ENCODE peak calls at places on chromosomes 12 and 14, in seven cellular contexts. C is spleen; V is lung; D is mammary epithelial cell; I is CD8-positive, alpha-beta memory T cell; Y is K562; G is aorta. R is an unnamed sample.
A peak's percentile ranks its signal among the peaks of the same experiment; 100 is the strongest.

GRCh38 chr12:111578276-111578970 is 20.7 kb downstream of the ATXN2 start:
- DNase-seq in C (no peak), V (no peak), D (peak; percentile 63), I (no peak), Y (no peak), G (no peak), R (no peak)

GRCh38 chr12:43444940-43445564 is 107.0 kb downstream of the ADAMTS20 start:
- DNase-seq in C (no peak), V (peak; percentile 50), D (peak; percentile 45), I (peak; percentile 1), Y (peak; percentile 22), G (no peak), R (no peak)

GRCh38 chr12:30794591-30795409 is 40.0 kb upstream of the CAPRIN2 start:
- DNase-seq in C (no peak), V (no peak), D (peak; percentile 91), I (no peak), Y (no peak), G (no peak), R (peak; percentile 73)

GRCh38 chr14:53528114-53528513 is 375.0 kb upstream of the DDHD1 start:
- DNase-seq in C (no peak), V (peak; percentile 77), D (no peak), I (no peak), Y (no peak), G (no peak), R (no peak)

GRCh38 chr14:101669629-101670028 is 91.9 kb upstream of the PPP2R5C start:
- DNase-seq in C (no peak), V (no peak), D (no peak), I (no peak), Y (no peak), G (no peak), R (no peak)

GRCh38 chr12:93662961-93663728 is 14.0 kb upstream of the CRADD start:
- DNase-seq in C (no peak), V (no peak), D (no peak), I (no peak), Y (no peak), G (no peak), R (no peak)

GRCh38 chr12:31118347-31118830 is 44.7 kb downstream of the DDX11 start:
- DNase-seq in C (peak; percentile 74), V (no peak), D (no peak), I (no peak), Y (peak; percentile 58), G (peak; percentile 66), R (no peak)

GRCh38 chr12:66014818-66015217 is 115.7 kb downstream of the LLPH start:
- DNase-seq in C (no peak), V (no peak), D (peak; percentile 33), I (no peak), Y (no peak), G (no peak), R (no peak)

GRCh38 chr14:60984225-60984624 is 3.2 kb downstream of the SLC38A6 start:
- DNase-seq in C (no peak), V (no peak), D (no peak), I (no peak), Y (no peak), G (no peak), R (no peak)

GRCh38 chr14:60986500-60986899 is 5.5 kb downstream of the SLC38A6 start:
- DNase-seq in C (no peak), V (no peak), D (no peak), I (no peak), Y (no peak), G (no peak), R (no peak)

GRCh38 chr14:60980811-60981625 is at the start of the genes SLC38A6 and TRMT5:
- DNase-seq in C (peak; percentile 95), V (peak; percentile 94), D (peak; percentile 95), I (peak; percentile 92), Y (peak; percentile 84), G (peak; percentile 98), R (peak; percentile 96)

GRCh38 chr14:60977848-60978247 is 3.0 kb downstream of the TRMT5 start:
- DNase-seq in C (no peak), V (no peak), D (no peak), I (no peak), Y (no peak), G (no peak), R (no peak)

DNA sequence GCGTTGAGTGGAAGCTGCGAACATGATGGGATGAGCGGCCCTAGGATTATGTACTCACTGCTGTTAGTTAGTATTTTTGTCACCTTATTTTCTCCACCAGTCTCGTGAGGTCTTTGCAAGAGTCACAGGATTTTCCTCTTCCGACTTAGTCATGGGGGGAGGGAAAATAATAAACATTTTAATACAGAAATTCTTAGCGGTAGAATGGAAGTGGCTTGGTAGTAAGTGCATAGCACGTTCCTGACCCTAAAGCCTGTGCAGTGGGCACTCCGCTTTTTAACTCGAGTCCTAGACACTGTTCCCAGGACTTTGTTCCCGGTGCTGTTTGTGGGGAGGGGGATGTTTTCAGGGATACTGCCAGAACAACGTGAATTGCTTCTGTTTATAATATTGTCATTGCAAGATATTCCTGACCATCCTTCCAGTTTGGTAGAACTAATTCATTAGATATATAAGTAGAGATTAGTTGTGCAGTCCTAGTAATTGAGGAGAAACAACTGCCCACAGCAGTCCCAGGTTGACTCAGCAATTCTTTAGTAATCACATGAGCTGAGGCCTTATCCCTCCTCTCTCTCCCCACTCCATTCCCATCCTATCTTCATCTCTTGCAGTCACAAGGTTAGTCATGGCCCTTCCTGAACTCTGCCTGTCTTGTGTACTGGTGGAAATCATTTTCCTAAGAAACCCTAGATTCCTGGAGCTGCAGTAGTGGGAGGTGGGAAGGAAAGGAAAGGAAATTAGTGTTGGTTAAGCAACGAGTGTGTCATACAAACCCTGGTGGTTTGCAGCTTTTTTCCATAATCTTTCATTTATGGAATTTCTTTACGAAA is 796 bp downstream of the SLC38A6 start:
- DNase-seq in C (no peak), V (no peak), D (peak; percentile 70), I (no peak), Y (peak; percentile 20), G (no peak), R (no peak)
- H3K27ac ChIP-seq in C (peak overlapping the region; percentile 89), V (peak overlapping the region; percentile 95), D (peak overlapping the region; percentile 99), I (peak overlapping the region; percentile 94), Y (peak overlapping the region; percentile 86), G (no peak overlapping the region), R (peak overlapping the region; percentile 51)

GRCh38 chr12:102394200-102394599 is 86.2 kb downstream of the IGF1 start:
- DNase-seq in C (no peak), V (no peak), D (no peak), I (no peak), Y (no peak), G (no peak), R (no peak)
- H3K27ac ChIP-seq in C (no peak overlapping the region), V (no peak overlapping the region), D (no peak overlapping the region), I (no peak overlapping the region), Y (no peak overlapping the region), G (no peak overlapping the region), R (no peak overlapping the region)

GRCh38 chr14:68235011-68235410 is 415.4 kb downstream of the RAD51B start:
- DNase-seq in C (no peak), V (no peak), D (peak; percentile 28), I (no peak), Y (no peak), G (no peak), R (no peak)
- H3K27ac ChIP-seq in C (no peak overlapping the region), V (no peak overlapping the region), D (no peak overlapping the region), I (no peak overlapping the region), Y (no peak overlapping the region), G (no peak overlapping the region), R (no peak overlapping the region)

GRCh38 chr14:74937171-74937570 is 14.1 kb upstream of the RPS6KL1 start:
- DNase-seq in C (no peak), V (no peak), D (no peak), I (no peak), Y (no peak), G (no peak), R (no peak)

GRCh38 chr14:74934476-74935339 is 11.6 kb upstream of the RPS6KL1 start:
- DNase-seq in C (peak; percentile 76), V (no peak), D (no peak), I (no peak), Y (no peak), G (peak; percentile 64), R (no peak)

GRCh38 chr14:74933925-74934435 is 10.9 kb upstream of the RPS6KL1 start:
- DNase-seq in C (peak; percentile 45), V (no peak), D (no peak), I (no peak), Y (no peak), G (no peak), R (no peak)

GRCh38 chr14:74936151-74936550 is 13.1 kb upstream of the RPS6KL1 start:
- DNase-seq in C (no peak), V (no peak), D (no peak), I (no peak), Y (no peak), G (peak; percentile 44), R (no peak)

DNA sequence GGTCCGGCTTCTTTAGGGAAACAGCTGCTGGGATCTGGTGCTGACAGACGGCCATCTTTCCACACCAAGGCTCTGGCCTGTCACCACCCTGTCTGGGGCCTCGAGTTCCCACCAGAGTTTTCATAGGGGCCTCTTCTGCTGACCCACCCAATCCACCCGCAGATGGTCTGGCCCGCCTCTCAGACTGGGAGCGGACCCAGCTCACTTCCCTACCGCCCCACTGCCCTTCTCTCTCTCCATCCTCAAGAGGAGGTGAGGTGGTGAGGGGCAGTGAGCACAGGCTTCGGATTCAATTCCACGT is 12.2 kb upstream of the RPS6KL1 start:
- DNase-seq in C (peak; percentile 42), V (no peak), D (no peak), I (no peak), Y (no peak), G (peak; percentile 59), R (no peak)
- H3K27ac ChIP-seq in C (no peak overlapping the region), V (no peak overlapping the region), D (no peak overlapping the region), I (no peak overlapping the region), Y (no peak overlapping the region), G (no peak overlapping the region), R (no peak overlapping the region)

DNA sequence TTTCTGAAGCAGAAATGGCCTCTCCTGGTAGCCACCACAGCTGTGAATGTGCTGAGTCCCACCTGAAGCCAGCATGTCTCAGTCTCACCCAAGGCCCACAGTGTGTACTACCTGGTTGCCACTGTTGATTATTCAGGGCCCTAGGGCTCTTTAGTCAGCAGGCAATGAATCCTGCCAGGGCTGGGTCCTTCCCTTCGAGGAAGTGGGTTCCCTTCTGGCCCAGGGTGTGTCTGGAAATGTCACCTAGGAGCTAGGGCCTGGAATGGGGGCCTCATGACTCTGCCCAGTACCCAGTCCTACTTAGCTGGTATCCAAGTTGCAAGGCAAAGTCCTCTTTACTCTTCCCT is 207.4 kb downstream of the SYNE2 start:
- DNase-seq in C (no peak), V (no peak), D (peak; percentile 92), I (no peak), Y (no peak), G (no peak), R (no peak)
- H3K27ac ChIP-seq in C (no peak overlapping the region), V (no peak overlapping the region), D (peak overlapping the region; percentile 91), I (no peak overlapping the region), Y (no peak overlapping the region), G (no peak overlapping the region), R (peak overlapping the region; percentile 62)

DNA sequence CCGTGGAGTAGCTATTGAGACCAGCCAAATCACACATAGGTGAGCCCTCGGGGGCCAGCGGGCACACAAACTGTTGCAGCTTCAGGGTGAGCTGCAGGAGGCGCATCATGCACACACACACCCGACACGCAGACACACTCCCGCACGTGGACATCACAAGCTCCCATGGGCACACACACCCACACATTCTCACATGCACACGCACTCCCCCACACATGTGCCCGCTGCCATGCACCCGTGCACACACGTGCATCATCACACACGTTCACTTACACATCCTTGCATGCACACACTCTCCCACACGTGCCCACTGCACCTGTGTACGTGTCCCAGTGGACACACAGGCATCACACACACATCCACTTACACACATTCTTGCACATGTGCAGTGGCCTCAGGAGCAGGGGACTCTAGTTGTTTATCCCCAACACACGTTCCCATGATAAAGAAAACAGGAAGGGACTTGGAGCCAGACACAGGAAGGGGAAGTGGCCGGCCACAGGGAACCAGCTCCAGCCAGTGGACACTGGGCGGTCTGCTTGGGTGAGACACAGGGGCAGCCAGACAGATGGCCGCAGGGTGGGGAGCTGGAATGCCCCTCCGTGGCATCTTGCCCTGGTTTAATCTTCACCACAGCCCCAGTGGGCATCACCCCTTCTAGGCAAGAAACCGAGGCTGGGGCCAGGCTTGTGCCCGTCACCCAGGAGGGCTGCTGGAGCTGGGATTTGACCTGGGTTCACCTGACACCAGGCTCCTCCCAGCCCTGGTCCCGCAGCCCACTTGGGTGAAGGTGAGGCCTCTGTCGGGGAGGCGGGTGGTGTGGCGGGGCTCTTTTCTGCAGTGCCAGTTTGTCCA is 49.7 kb downstream of the CYP46A1 start:
- DNase-seq in C (peak; percentile 76), V (no peak), D (no peak), I (no peak), Y (no peak), G (peak; percentile 68), R (peak; percentile 66)
- H3K27ac ChIP-seq in C (no peak overlapping the region), V (peak overlapping the region; percentile 79), D (no peak overlapping the region), I (no peak overlapping the region), Y (no peak overlapping the region), G (no peak overlapping the region), R (no peak overlapping the region)